ENCODE peak calls at places on chromosomes 7 and 10, in ten cellular contexts. Z is H9, P is body of pancreas, K is neural crest cell, G is transverse colon, A is astrocyte of the spinal cord, B is Calu3, H is GM23338, N is psoas muscle, Q is AG04450. O is an unnamed sample.

GRCh38 chr7:22110881-22111280 is 165.2 kb upstream of the CDCA7L start:
- DNase-seq in B (no peak), Z (no peak), H (no peak), N (no peak), Q (no peak), P (peak), G (no peak), A (no peak), K (no peak), O (no peak)

GRCh38 chr7:112887-113286 is 79.5 kb upstream of the FAM20C start:
- DNase-seq in G (no peak), N (no peak), B (no peak), Z (no peak), P (no peak), Q (no peak), H (no peak), K (no peak), A (no peak), O (no peak)

GRCh38 chr10:129967579-129968019 is 3.5 kb upstream of the EBF3 start:
- DNase-seq in P (no peak), Z (no peak), G (no peak), N (no peak), H (peak), K (no peak), A (no peak), B (no peak), Q (no peak), O (no peak)

GRCh38 chr7:1843921-1844335 is 173.9 kb downstream of the ELFN1 start:
- DNase-seq in Q (no peak), Z (no peak), K (no peak), H (no peak), N (no peak), A (no peak), B (no peak), G (peak), P (no peak), O (no peak)

GRCh38 chr10:58512470-58513188 is at the start of gene BICC1:
- DNase-seq in Q (no peak), A (peak), P (peak), B (peak), H (peak), G (peak), Z (peak), N (peak), K (peak), O (peak)

GRCh38 chr10:109926141-109926745 is 2.9 kb upstream of the XPNPEP1 start:
- DNase-seq in Q (no peak), H (no peak), N (no peak), A (no peak), G (no peak), Z (no peak), K (no peak), B (no peak), P (no peak), O (no peak)

GRCh38 chr7:16268821-16269768 is 152.2 kb downstream of the CRPPA start:
- DNase-seq in H (no peak), G (no peak), P (no peak), Q (peak), Z (no peak), A (peak), K (no peak), N (no peak), B (no peak), O (no peak)

GRCh38 chr7:158048569-158048968 is 539.1 kb downstream of the PTPRN2 start:
- DNase-seq in A (no peak), B (no peak), Z (no peak), K (no peak), Q (no peak), H (no peak), G (no peak), P (no peak), N (no peak), O (no peak)

GRCh38 chr7:148162808-148163207 is 427.8 kb upstream of the C7orf33 start:
- DNase-seq in H (no peak), B (no peak), Z (no peak), Q (no peak), K (no peak), P (peak), A (no peak), G (no peak), N (no peak), O (no peak)

GRCh38 chr7:138889566-138889965 is 91.6 kb upstream of the ATP6V0A4 start:
- DNase-seq in N (no peak), H (no peak), Z (no peak), A (peak), G (no peak), B (no peak), Q (no peak), P (no peak), K (no peak), O (no peak)

GRCh38 chr7:97819161-97819560 is 53.0 kb downstream of the ASNS start:
- DNase-seq in G (no peak), B (no peak), K (no peak), N (no peak), A (no peak), P (no peak), H (peak), Q (no peak), Z (no peak), O (no peak)

GRCh38 chr7:87505122-87505521 is 29.6 kb upstream of the ABCB4 start:
- DNase-seq in B (no peak), N (no peak), Z (no peak), H (no peak), A (no peak), K (no peak), P (no peak), Q (no peak), G (no peak), O (no peak)

GRCh38 chr10:69422676-69423075 is 6.0 kb upstream of the TACR2 start:
- DNase-seq in A (no peak), K (no peak), B (no peak), Q (no peak), P (no peak), N (no peak), H (no peak), G (no peak), Z (no peak), O (no peak)

GRCh38 chr7:132089356-132089755 is 486.9 kb downstream of the PLXNA4 start:
- DNase-seq in A (no peak), G (no peak), B (no peak), N (no peak), K (no peak), H (no peak), Q (no peak), Z (no peak), P (no peak), O (no peak)

GRCh38 chr7:154879629-154880028 is 123.3 kb downstream of the PAXIP1 start:
- DNase-seq in N (no peak), B (no peak), G (peak), Z (no peak), H (no peak), A (no peak), Q (no peak), K (no peak), P (no peak), O (no peak)

GRCh38 chr7:116692599-116693308 is 20.8 kb downstream of the MET start:
- DNase-seq in P (no peak), Z (no peak), K (no peak), N (no peak), Q (no peak), A (peak), G (no peak), H (no peak), B (no peak), O (no peak)

GRCh38 chr10:6907877-6908530 is 327.9 kb upstream of the PRKCQ start:
- DNase-seq in K (no peak), Z (no peak), G (no peak), A (no peak), P (no peak), N (no peak), Q (no peak), B (no peak), H (no peak), O (no peak)

GRCh38 chr7:130290745-130291144 is 2.2 kb upstream of the CPA4 start:
- DNase-seq in B (peak), N (no peak), G (no peak), K (no peak), Q (peak), P (peak), H (no peak), Z (no peak), A (peak), O (no peak)

GRCh38 chr10:113108180-113108835 is 158.3 kb downstream of the TCF7L2 start:
- DNase-seq in Q (no peak), G (no peak), P (no peak), A (no peak), K (peak), N (no peak), Z (peak), H (peak), B (peak), O (no peak)

GRCh38 chr10:117441366-117441765 is 66.1 kb upstream of the PDZD8 start:
- DNase-seq in A (no peak), G (no peak), B (no peak), Q (no peak), H (no peak), N (no peak), Z (no peak), P (no peak), K (no peak), O (no peak)

GRCh38 chr10:11165591-11166543 is 148.2 kb downstream of the CELF2 start:
- DNase-seq in K (peak), A (no peak), G (peak), P (peak), H (peak), Z (peak), N (peak), Q (no peak), B (no peak), O (no peak)

GRCh38 chr7:79332091-79332490 is 121.4 kb downstream of the MAGI2 start:
- DNase-seq in N (no peak), P (no peak), B (no peak), Z (no peak), A (no peak), Q (no peak), G (no peak), H (no peak), K (no peak), O (no peak)

GRCh38 chr7:102404005-102404861 is 8.1 kb downstream of the PRKRIP1 start:
- DNase-seq in Q (no peak), A (peak), G (peak), Z (peak), H (peak), K (no peak), P (no peak), N (no peak), B (peak), O (peak)

GRCh38 chr10:59333731-59334130 is 28.6 kb downstream of the FAM13C start:
- DNase-seq in Z (no peak), A (no peak), B (no peak), N (no peak), G (no peak), H (no peak), P (no peak), Q (no peak), K (no peak), O (no peak)

GRCh38 chr10:71575446-71575845 is 144.1 kb downstream of the C10orf105 start:
- DNase-seq in H (no peak), K (no peak), B (no peak), Q (no peak), Z (no peak), G (no peak), P (no peak), A (no peak), N (peak), O (no peak)

GRCh38 chr7:371119-371778 is 81.3 kb downstream of the FOXL3 start:
- DNase-seq in N (no peak), K (no peak), P (peak), H (no peak), Q (no peak), G (peak), A (no peak), B (no peak), Z (no peak), O (no peak)

GRCh38 chr10:131436467-131436866 is 124.9 kb upstream of the TCERG1L start:
- DNase-seq in P (no peak), Q (no peak), Z (no peak), H (no peak), K (no peak), B (no peak), A (no peak), N (no peak), G (no peak), O (no peak)

GRCh38 chr10:80599424-80599847 is 61.7 kb downstream of the SH2D4B start:
- DNase-seq in Q (no peak), H (peak), B (peak), P (peak), Z (peak), A (peak), N (no peak), K (peak), G (peak), O (peak)

GRCh38 chr10:31648966-31649365 is 279.7 kb downstream of the ARHGAP12 start:
- DNase-seq in K (no peak), Q (no peak), H (no peak), Z (no peak), G (no peak), P (no peak), B (no peak), N (no peak), A (no peak), O (no peak)

GRCh38 chr7:8480466-8480865 is 47.1 kb downstream of the NXPH1 start:
- DNase-seq in A (peak), B (peak), K (no peak), N (no peak), Q (no peak), G (no peak), Z (no peak), H (no peak), P (no peak), O (no peak)

GRCh38 chr10:16887565-16887964 is 70.3 kb upstream of the RSU1 start:
- DNase-seq in N (no peak), H (no peak), K (no peak), G (no peak), B (no peak), Z (no peak), A (peak), Q (peak), P (no peak), O (no peak)

GRCh38 chr7:32616625-32617024 is 121.3 kb downstream of the AVL9 start:
- DNase-seq in A (peak), P (peak), Q (no peak), N (peak), Z (no peak), H (no peak), G (no peak), B (peak), K (no peak), O (no peak)

GRCh38 chr10:3111626-3112220 is 44.4 kb downstream of the PFKP start:
- DNase-seq in A (peak), B (no peak), H (no peak), P (no peak), N (peak), Q (no peak), K (no peak), G (no peak), Z (no peak), O (no peak)

GRCh38 chr7:4575254-4575653 is 106.8 kb upstream of the FOXK1 start:
- DNase-seq in A (no peak), G (no peak), Z (no peak), B (no peak), Q (no peak), N (no peak), P (no peak), H (no peak), K (no peak), O (no peak)

DNA sequence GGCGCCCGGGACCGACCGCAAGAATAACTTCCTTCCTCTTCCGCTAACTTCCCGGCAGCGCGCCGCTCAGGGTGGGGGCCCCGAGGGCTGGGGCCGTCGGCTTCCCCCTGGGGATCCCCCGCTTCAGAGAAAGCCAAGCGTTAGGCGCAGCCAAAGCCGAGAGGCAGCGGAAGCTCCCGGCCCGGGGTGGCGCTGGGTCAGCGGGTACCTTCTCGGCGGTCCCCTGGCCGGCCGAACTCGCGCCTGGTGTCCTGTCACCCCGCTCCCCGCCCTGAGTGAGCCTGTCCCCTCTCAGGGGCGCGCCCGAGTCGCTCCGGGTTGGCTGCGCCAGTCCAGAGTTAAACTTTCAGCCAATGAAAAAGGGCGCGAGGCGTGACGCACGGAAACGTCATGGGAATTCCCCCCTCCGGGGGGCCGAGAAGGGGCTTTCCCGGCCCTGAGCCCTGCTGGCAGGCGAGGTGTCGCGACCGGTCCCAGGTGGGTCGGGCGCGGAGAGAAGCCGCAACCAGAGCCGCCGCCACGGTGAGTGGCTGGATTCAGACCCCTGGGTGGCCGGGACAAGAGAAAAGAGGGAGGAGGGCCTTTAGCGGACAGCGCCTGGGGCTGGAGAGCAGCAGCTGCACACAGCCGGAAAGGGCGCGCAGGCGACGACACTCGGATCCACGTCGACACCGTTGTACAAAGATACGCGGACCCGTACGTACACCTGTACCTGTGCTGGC is 1.3 kb upstream of the NFKB2 start:
- DNase-seq in N (peak), P (peak), G (peak), K (peak), Q (peak), B (peak), A (peak), Z (peak), H (peak), O (peak)
- TF ChIP-seq CTCF in N (no peak), P (peak), G (peak), K (peak), Q (no peak), B (peak), A (no peak), Z (peak), H (peak), O (no peak)

DNA sequence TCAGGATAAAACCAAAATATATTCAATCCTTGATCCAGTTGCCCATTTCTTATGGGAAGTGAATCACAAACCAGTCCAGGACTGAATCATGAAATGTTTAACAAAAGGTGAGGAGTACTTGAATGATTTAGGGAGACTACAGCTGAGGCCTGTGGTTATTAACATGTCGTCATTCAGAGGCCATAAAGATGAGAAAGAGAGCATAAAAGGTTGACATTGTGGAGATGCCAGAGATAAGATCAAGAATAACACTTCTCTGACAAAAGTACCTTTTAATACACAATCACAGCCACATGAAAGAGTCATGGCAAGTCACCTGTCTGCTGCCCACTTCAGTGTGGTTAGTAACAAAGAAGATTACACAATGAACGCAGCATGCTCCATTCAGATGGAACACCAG is 1195.7 kb upstream of the SORCS1 start:
- DNase-seq in Q (no peak), Z (no peak), K (no peak), P (no peak), N (no peak), H (no peak), B (no peak), G (no peak), A (peak), O (no peak)
- TF ChIP-seq CTCF in Q (no peak), Z (no peak), K (no peak), P (no peak), N (no peak), H (no peak), B (no peak), G (no peak), A (no peak), O (no peak)

DNA sequence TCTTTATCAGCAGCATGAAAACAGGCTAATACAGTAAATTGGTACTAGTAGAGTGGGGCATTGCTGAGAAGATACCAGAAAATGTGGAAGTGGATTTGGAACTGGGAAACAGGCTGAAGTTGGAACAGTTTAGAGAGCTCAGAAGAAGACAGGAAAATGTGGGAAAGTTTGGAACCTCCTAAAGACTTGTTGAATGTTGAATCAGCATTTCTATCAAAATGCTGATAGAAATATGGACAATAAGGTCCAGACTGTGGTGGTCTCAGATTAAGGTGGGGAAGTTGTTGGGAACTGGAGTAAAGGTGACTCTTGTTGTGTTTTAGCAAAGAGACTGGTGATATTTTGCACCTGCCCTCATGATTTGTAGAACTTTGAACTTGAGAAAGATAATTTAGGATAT is 231.2 kb upstream of the KCND2 start:
- DNase-seq in P (no peak), Q (no peak), Z (no peak), N (no peak), B (no peak), G (no peak), A (no peak), K (no peak), H (no peak), O (no peak)
- TF ChIP-seq CTCF in P (no peak), Q (no peak), Z (no peak), N (no peak), B (no peak), G (no peak), A (no peak), K (no peak), H (no peak), O (no peak)

GRCh38 chr7:82020076-82020475 is 250.2 kb upstream of the HGF start:
- DNase-seq in Z (no peak), A (no peak), K (no peak), Q (no peak), B (no peak), H (no peak), G (no peak), P (no peak), N (no peak), O (no peak)

GRCh38 chr7:82018226-82018625 is 248.4 kb upstream of the HGF start:
- DNase-seq in H (no peak), G (no peak), K (no peak), Q (no peak), N (no peak), A (no peak), Z (no peak), P (no peak), B (no peak), O (no peak)

GRCh38 chr7:82019538-82019937 is 249.7 kb upstream of the HGF start:
- DNase-seq in K (no peak), N (no peak), G (no peak), B (no peak), Z (no peak), A (no peak), P (no peak), H (no peak), Q (no peak), O (no peak)

GRCh38 chr7:82015751-82016150 is 245.9 kb upstream of the HGF start:
- DNase-seq in B (no peak), G (no peak), N (no peak), K (no peak), Z (no peak), Q (no peak), A (no peak), P (no peak), H (no peak), O (no peak)

GRCh38 chr7:82017334-82017943 is 247.6 kb upstream of the HGF start:
- DNase-seq in Q (peak), B (no peak), K (no peak), G (no peak), H (peak), P (no peak), Z (no peak), N (no peak), A (peak), O (no peak)
- TF ChIP-seq CTCF in Q (peak), B (no peak), K (peak), G (peak), H (peak), P (peak), Z (peak), N (peak), A (peak), O (peak)

O was measured in D721Med.